ENCODE peak calls at places on chromosomes 3 and 15, in seven cellular contexts. One of them, this sample, is unnamed.

GRCh38 chr3:150242220-150242938 is 165.7 kb upstream of the TSC22D2 start:
- DNase-seq in A549: no peak
- DNase-seq in tibial nerve: no peak
- DNase-seq in breast epithelium: no peak
- DNase-seq in esophagus squamous epithelium: no peak
- DNase-seq in K562: no peak
- DNase-seq in stomach: no peak
- DNase-seq in this sample: no peak

GRCh38 chr3:109382573-109382972 is 45.2 kb upstream of the DPPA4 start:
- DNase-seq in A549: no peak
- DNase-seq in tibial nerve: no peak
- DNase-seq in breast epithelium: no peak
- DNase-seq in esophagus squamous epithelium: no peak
- DNase-seq in K562: no peak
- DNase-seq in stomach: no peak
- DNase-seq in this sample: no peak

GRCh38 chr3:23776352-23776891 is 29.3 kb upstream of the UBE2E1 start:
- DNase-seq in A549: no peak
- DNase-seq in tibial nerve: peak; percentile 28
- DNase-seq in breast epithelium: no peak
- DNase-seq in esophagus squamous epithelium: no peak
- DNase-seq in K562: no peak
- DNase-seq in stomach: no peak
- DNase-seq in this sample: no peak

GRCh38 chr15:40275954-40276353 is 6.9 kb downstream of the ANKRD63 start:
- DNase-seq in A549: no peak
- DNase-seq in tibial nerve: no peak
- DNase-seq in breast epithelium: no peak
- DNase-seq in esophagus squamous epithelium: no peak
- DNase-seq in K562: no peak
- DNase-seq in stomach: no peak
- DNase-seq in this sample: no peak

GRCh38 chr3:15923640-15924405 is 126.0 kb upstream of the ANKRD28 start:
- DNase-seq in A549: peak; percentile 13
- DNase-seq in tibial nerve: no peak
- DNase-seq in breast epithelium: no peak
- DNase-seq in esophagus squamous epithelium: no peak
- DNase-seq in K562: peak; percentile 42
- DNase-seq in stomach: no peak
- DNase-seq in this sample: peak; percentile 7

GRCh38 chr15:38682363-38682762 is 117.7 kb upstream of the RASGRP1 start:
- DNase-seq in A549: no peak
- DNase-seq in tibial nerve: no peak
- DNase-seq in breast epithelium: no peak
- DNase-seq in esophagus squamous epithelium: no peak
- DNase-seq in K562: no peak
- DNase-seq in stomach: no peak
- DNase-seq in this sample: no peak

GRCh38 chr3:98705694-98706093 is 57.4 kb upstream of the ST3GAL6 start:
- DNase-seq in A549: no peak
- DNase-seq in tibial nerve: no peak
- DNase-seq in breast epithelium: no peak
- DNase-seq in esophagus squamous epithelium: no peak
- DNase-seq in K562: no peak
- DNase-seq in stomach: no peak
- DNase-seq in this sample: no peak

GRCh38 chr15:71333839-71334238 is 218.6 kb downstream of the THSD4 start:
- DNase-seq in A549: no peak
- DNase-seq in tibial nerve: no peak
- DNase-seq in breast epithelium: no peak
- DNase-seq in esophagus squamous epithelium: no peak
- DNase-seq in K562: no peak
- DNase-seq in stomach: no peak
- DNase-seq in this sample: no peak

GRCh38 chr15:32651229-32651837 is 9.8 kb downstream of the SCG5 start:
- DNase-seq in A549: peak; percentile 80
- DNase-seq in tibial nerve: no peak
- DNase-seq in breast epithelium: no peak
- DNase-seq in esophagus squamous epithelium: no peak
- DNase-seq in K562: peak; percentile 72
- DNase-seq in stomach: peak; percentile 56
- DNase-seq in this sample: peak; percentile 46

GRCh38 chr15:52514482-52514881 is 14.2 kb downstream of the MYO5A start:
- DNase-seq in A549: no peak
- DNase-seq in tibial nerve: no peak
- DNase-seq in breast epithelium: no peak
- DNase-seq in esophagus squamous epithelium: no peak
- DNase-seq in K562: no peak
- DNase-seq in stomach: no peak
- DNase-seq in this sample: no peak

GRCh38 chr3:73500321-73500720 is 124.4 kb downstream of the PDZRN3 start:
- DNase-seq in A549: no peak
- DNase-seq in tibial nerve: no peak
- DNase-seq in breast epithelium: no peak
- DNase-seq in esophagus squamous epithelium: no peak
- DNase-seq in K562: no peak
- DNase-seq in stomach: no peak
- DNase-seq in this sample: no peak

GRCh38 chr3:104548401-104548800 is 818.3 kb upstream of the ALCAM start:
- DNase-seq in A549: no peak
- DNase-seq in tibial nerve: no peak
- DNase-seq in breast epithelium: no peak
- DNase-seq in esophagus squamous epithelium: no peak
- DNase-seq in K562: no peak
- DNase-seq in stomach: no peak
- DNase-seq in this sample: no peak

GRCh38 chr15:74367296-74367854 is at the start of gene CYP11A1:
- DNase-seq in A549: no peak
- DNase-seq in tibial nerve: no peak
- DNase-seq in breast epithelium: no peak
- DNase-seq in esophagus squamous epithelium: no peak
- DNase-seq in K562: no peak
- DNase-seq in stomach: no peak
- DNase-seq in this sample: no peak

GRCh38 chr3:8741581-8742355 is 8.2 kb downstream of the CAV3 start:
- DNase-seq in A549: peak; percentile 86
- DNase-seq in tibial nerve: no peak
- DNase-seq in breast epithelium: peak; percentile 16
- DNase-seq in esophagus squamous epithelium: no peak
- DNase-seq in K562: peak; percentile 78
- DNase-seq in stomach: no peak
- DNase-seq in this sample: peak; percentile 80

GRCh38 chr15:57148236-57148635 is 228.1 kb upstream of the CGNL1 start:
- DNase-seq in A549: no peak
- DNase-seq in tibial nerve: no peak
- DNase-seq in breast epithelium: no peak
- DNase-seq in esophagus squamous epithelium: no peak
- DNase-seq in K562: no peak
- DNase-seq in stomach: no peak
- DNase-seq in this sample: no peak

GRCh38 chr15:73858062-73858461 is 15.3 kb upstream of the TBC1D21 start:
- DNase-seq in A549: no peak
- DNase-seq in tibial nerve: no peak
- DNase-seq in breast epithelium: no peak
- DNase-seq in esophagus squamous epithelium: no peak
- DNase-seq in K562: peak; percentile 57
- DNase-seq in stomach: peak; percentile 7
- DNase-seq in this sample: no peak

GRCh38 chr3:128933922-128934253 is 54.5 kb downstream of the ACAD9 start:
- DNase-seq in A549: no peak
- DNase-seq in tibial nerve: no peak
- DNase-seq in breast epithelium: no peak
- DNase-seq in esophagus squamous epithelium: no peak
- DNase-seq in K562: no peak
- DNase-seq in stomach: no peak
- DNase-seq in this sample: no peak

GRCh38 chr3:152737021-152737908 is 97.7 kb upstream of the P2RY1 start:
- DNase-seq in A549: no peak
- DNase-seq in tibial nerve: peak; percentile 31
- DNase-seq in breast epithelium: peak; percentile 21
- DNase-seq in esophagus squamous epithelium: no peak
- DNase-seq in K562: no peak
- DNase-seq in stomach: no peak
- DNase-seq in this sample: peak; percentile 9

GRCh38 chr15:39804026-39804425 is 21.4 kb upstream of the FSIP1 start:
- DNase-seq in A549: no peak
- DNase-seq in tibial nerve: no peak
- DNase-seq in breast epithelium: no peak
- DNase-seq in esophagus squamous epithelium: no peak
- DNase-seq in K562: no peak
- DNase-seq in stomach: no peak
- DNase-seq in this sample: no peak

GRCh38 chr3:182052360-182052759 is 340.6 kb downstream of the SOX2 start:
- DNase-seq in A549: no peak
- DNase-seq in tibial nerve: no peak
- DNase-seq in breast epithelium: no peak
- DNase-seq in esophagus squamous epithelium: no peak
- DNase-seq in K562: no peak
- DNase-seq in stomach: no peak
- DNase-seq in this sample: no peak

GRCh38 chr15:65650312-65651041 is 28.7 kb downstream of the SLC24A1 start:
- DNase-seq in A549: no peak
- DNase-seq in tibial nerve: no peak
- DNase-seq in breast epithelium: no peak
- DNase-seq in esophagus squamous epithelium: no peak
- DNase-seq in K562: no peak
- DNase-seq in stomach: no peak
- DNase-seq in this sample: no peak

GRCh38 chr15:49823987-49824538 is 203.2 kb downstream of the DTWD1 start:
- DNase-seq in A549: no peak
- DNase-seq in tibial nerve: no peak
- DNase-seq in breast epithelium: no peak
- DNase-seq in esophagus squamous epithelium: no peak
- DNase-seq in K562: no peak
- DNase-seq in stomach: no peak
- DNase-seq in this sample: no peak

DNA sequence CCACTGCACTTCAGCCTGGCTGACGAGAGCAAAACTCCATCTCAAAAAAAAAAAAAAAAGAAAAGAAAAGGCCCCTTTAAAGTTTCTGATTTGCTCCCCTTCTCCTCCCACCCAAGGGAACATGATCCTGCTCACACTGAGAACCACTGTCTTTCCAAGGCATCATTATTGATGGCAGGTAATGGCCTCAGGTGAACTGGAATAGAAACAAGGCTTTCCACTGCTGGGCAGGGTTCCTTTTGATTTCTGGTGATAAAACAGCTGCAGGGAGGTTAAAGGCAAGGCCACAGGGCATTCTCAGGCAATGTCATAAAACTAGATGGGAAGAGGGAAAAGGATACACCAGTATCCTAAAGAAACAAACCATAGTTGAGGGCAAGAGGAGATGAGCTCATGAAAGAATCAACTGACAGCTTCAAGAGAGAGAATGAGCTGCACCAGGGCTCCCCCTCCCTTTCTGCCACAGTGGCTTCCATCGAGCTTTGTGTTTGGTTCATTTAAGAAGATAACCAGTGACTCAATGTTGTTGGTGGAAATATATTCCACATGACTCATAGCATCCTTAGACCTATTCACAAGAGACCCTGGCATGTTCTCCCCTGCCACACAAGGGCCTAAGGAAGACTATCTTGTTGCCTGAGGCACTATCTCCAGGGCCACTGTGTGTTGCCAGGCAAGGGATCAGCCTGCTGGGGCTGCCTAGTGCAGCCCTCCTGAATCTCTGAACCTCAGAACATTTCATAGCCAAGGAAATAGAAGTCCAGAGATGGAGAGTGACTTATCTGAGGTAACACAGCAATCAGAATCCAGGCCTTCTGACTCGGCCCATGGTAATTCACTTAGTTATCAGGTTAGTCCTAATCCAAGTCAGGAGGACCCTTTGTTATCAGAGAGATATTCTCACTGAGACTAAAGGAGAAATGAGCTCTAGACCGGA is 86.5 kb downstream of the WDR76 start:
- DNase-seq in A549: peak; percentile 43
- DNase-seq in tibial nerve: peak; percentile 28
- DNase-seq in breast epithelium: no peak
- DNase-seq in esophagus squamous epithelium: no peak
- DNase-seq in K562: no peak
- DNase-seq in stomach: no peak
- DNase-seq in this sample: peak; percentile 83
- TF ChIP-seq POLR2A in A549: no peak
- TF ChIP-seq POLR2A in tibial nerve: no peak
- TF ChIP-seq POLR2A in breast epithelium: no peak
- TF ChIP-seq POLR2A in esophagus squamous epithelium: no peak
- TF ChIP-seq POLR2A in K562: no peak
- TF ChIP-seq POLR2A in stomach: no peak
- TF ChIP-seq POLR2A in this sample: no peak

DNA sequence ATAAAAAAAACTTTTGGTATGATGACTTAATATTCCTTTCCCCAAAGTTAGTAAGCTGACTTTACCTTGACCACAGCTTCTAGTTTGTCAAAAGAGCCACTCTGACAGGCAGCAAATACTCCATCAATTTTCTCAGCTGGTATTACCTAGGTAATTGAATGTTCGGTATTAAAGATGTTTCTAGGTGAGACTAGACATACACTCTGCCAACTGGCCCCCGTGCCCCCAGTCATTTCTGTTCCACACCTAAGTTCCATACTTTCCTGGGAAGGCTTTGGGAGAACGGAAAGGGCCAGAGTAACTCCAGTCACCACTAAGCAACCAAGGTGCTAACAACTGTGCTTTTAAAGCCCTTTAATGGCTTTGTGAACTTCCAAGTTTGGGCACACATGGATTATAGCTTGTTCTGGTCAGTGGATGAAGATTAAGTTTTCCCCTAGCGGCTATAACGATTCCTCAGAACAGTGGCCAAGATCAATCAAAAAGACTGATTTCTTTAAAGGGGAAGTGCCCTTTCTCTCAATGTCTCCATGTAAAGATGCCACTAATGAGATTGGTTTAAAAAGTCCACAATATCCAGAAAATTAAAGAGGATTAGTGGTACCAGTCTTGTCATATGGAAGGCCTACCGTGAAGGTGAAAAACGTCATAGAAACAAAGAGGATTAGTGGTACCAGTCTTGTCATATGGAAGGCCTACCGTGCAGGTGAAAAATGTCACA is 7.0 kb downstream of the EIF4A2 start:
- DNase-seq in A549: peak; percentile 23
- DNase-seq in tibial nerve: no peak
- DNase-seq in breast epithelium: no peak
- DNase-seq in esophagus squamous epithelium: no peak
- DNase-seq in K562: no peak
- DNase-seq in stomach: no peak
- DNase-seq in this sample: no peak
- TF ChIP-seq POLR2A in A549: no peak
- TF ChIP-seq POLR2A in tibial nerve: no peak
- TF ChIP-seq POLR2A in breast epithelium: no peak
- TF ChIP-seq POLR2A in esophagus squamous epithelium: no peak
- TF ChIP-seq POLR2A in K562: peak; percentile 92
- TF ChIP-seq POLR2A in stomach: no peak
- TF ChIP-seq POLR2A in this sample: no peak

GRCh38 chr3:177345049-177345972 is 148.0 kb upstream of the TBL1XR1 start:
- DNase-seq in A549: peak; percentile 81
- DNase-seq in tibial nerve: peak; percentile 79
- DNase-seq in breast epithelium: peak; percentile 92
- DNase-seq in esophagus squamous epithelium: peak; percentile 36
- DNase-seq in K562: peak; percentile 87
- DNase-seq in stomach: peak; percentile 90
- DNase-seq in this sample: peak; percentile 63
- TF ChIP-seq POLR2A in A549: no peak
- TF ChIP-seq POLR2A in tibial nerve: no peak
- TF ChIP-seq POLR2A in breast epithelium: no peak
- TF ChIP-seq POLR2A in esophagus squamous epithelium: no peak
- TF ChIP-seq POLR2A in K562: peak; percentile 78
- TF ChIP-seq POLR2A in stomach: no peak
- TF ChIP-seq POLR2A in this sample: no peak

GRCh38 chr15:37101634-37102314 is 1.4 kb upstream of the MEIS2 start:
- DNase-seq in A549: peak; percentile 66
- DNase-seq in tibial nerve: peak; percentile 61
- DNase-seq in breast epithelium: peak; percentile 59
- DNase-seq in esophagus squamous epithelium: no peak
- DNase-seq in K562: peak; percentile 85
- DNase-seq in stomach: peak; percentile 74
- DNase-seq in this sample: peak; percentile 71
- TF ChIP-seq POLR2A in A549: peak; percentile 72
- TF ChIP-seq POLR2A in tibial nerve: no peak
- TF ChIP-seq POLR2A in breast epithelium: peak; percentile 31
- TF ChIP-seq POLR2A in esophagus squamous epithelium: peak; percentile 5
- TF ChIP-seq POLR2A in K562: peak; percentile 83
- TF ChIP-seq POLR2A in stomach: no peak
- TF ChIP-seq POLR2A in this sample: peak; percentile 72

This sample was measured in H54.